ENCODE peak calls at places on chromosomes 6 and 20, in eight cellular contexts. P, V, A, G, T, Y, X and L are unnamed samples.

GRCh38 chr20:39885975-39886649 is 802.9 kb downstream of the MAFB start:
- DNase-seq in T (peak; percentile 88), P (peak; percentile 16), G (peak; percentile 86), A (peak; percentile 9), X (peak; percentile 94), Y (no peak), V (peak; percentile 58), L (peak; percentile 22)

GRCh38 chr6:14596410-14596809 is 478.8 kb downstream of the CD83 start:
- DNase-seq in A (no peak), Y (no peak), P (no peak), G (peak; percentile 60), T (peak; percentile 84), V (no peak), X (no peak), L (peak; percentile 14)

GRCh38 chr6:163706688-163707087 is 292.2 kb downstream of the QKI start:
- DNase-seq in T (no peak), Y (no peak), V (no peak), G (no peak), X (no peak), A (no peak), P (no peak), L (peak; percentile 12)

GRCh38 chr20:63844384-63845025 is 13.4 kb upstream of the ZBTB46 start:
- DNase-seq in V (no peak), P (no peak), X (no peak), T (no peak), Y (no peak), G (no peak), A (no peak), L (no peak)

GRCh38 chr6:109480993-109481480 is 2.0 kb downstream of the ZBTB24 start:
- DNase-seq in A (no peak), T (no peak), G (no peak), V (no peak), P (no peak), X (no peak), Y (no peak), L (no peak)

GRCh38 chr20:11799131-11799800 is 118.4 kb upstream of the BTBD3 start:
- DNase-seq in T (no peak), V (no peak), P (peak; percentile 48), G (no peak), Y (no peak), X (no peak), A (no peak), L (no peak)

GRCh38 chr20:3077618-3078134 is 6.3 kb downstream of the OXT start:
- DNase-seq in X (no peak), A (no peak), P (no peak), T (no peak), Y (no peak), G (no peak), V (no peak), L (no peak)

GRCh38 chr6:126618639-126619331 is 278.9 kb downstream of the CENPW start:
- DNase-seq in P (no peak), X (no peak), Y (no peak), A (no peak), G (peak; percentile 5), V (no peak), T (no peak), L (no peak)

GRCh38 chr20:52814371-52814770 is 157.8 kb upstream of the TSHZ2 start:
- DNase-seq in X (no peak), A (no peak), P (no peak), Y (no peak), G (no peak), T (no peak), V (no peak), L (no peak)

GRCh38 chr6:128630213-128630612 is 109.8 kb upstream of the PTPRK start:
- DNase-seq in P (peak; percentile 75), V (no peak), G (no peak), T (no peak), Y (no peak), X (no peak), A (no peak), L (peak; percentile 12)

GRCh38 chr6:6486595-6486994 is 101.9 kb upstream of the LY86 start:
- DNase-seq in X (no peak), A (no peak), G (no peak), Y (no peak), V (no peak), T (no peak), P (no peak), L (no peak)

GRCh38 chr6:151142676-151143075 is 97.1 kb upstream of the AKAP12 start:
- DNase-seq in T (no peak), Y (no peak), A (no peak), P (no peak), G (no peak), V (no peak), X (no peak), L (no peak)

GRCh38 chr6:145247677-145248419 is 487.5 kb downstream of the EPM2A start:
- DNase-seq in X (no peak), P (no peak), V (peak; percentile 10), T (peak; percentile 98), Y (no peak), G (peak; percentile 83), A (no peak), L (peak; percentile 80)

GRCh38 chr20:53425930-53426329 is 167.7 kb downstream of the ZNF217 start:
- DNase-seq in V (no peak), T (no peak), A (no peak), Y (no peak), G (no peak), X (no peak), P (no peak), L (no peak)

GRCh38 chr6:3844097-3844463 is 5.1 kb upstream of the FAM50B start:
- DNase-seq in G (no peak), A (no peak), V (no peak), P (no peak), X (no peak), T (peak; percentile 82), Y (no peak), L (peak; percentile 72)

GRCh38 chr6:3841711-3842565 is 7.2 kb upstream of the FAM50B start:
- DNase-seq in V (no peak), G (no peak), A (no peak), T (peak; percentile 80), Y (no peak), X (no peak), P (peak; percentile 62), L (peak; percentile 69)

GRCh38 chr6:3841066-3841454 is 8.1 kb upstream of the FAM50B start:
- DNase-seq in A (no peak), P (no peak), T (no peak), G (peak; percentile 25), X (no peak), Y (no peak), V (no peak), L (no peak)

GRCh38 chr6:3847521-3847920 is 1.7 kb upstream of the FAM50B start:
- DNase-seq in A (no peak), P (no peak), X (no peak), Y (no peak), G (no peak), T (peak; percentile 36), V (peak; percentile 36), L (no peak)

DNA sequence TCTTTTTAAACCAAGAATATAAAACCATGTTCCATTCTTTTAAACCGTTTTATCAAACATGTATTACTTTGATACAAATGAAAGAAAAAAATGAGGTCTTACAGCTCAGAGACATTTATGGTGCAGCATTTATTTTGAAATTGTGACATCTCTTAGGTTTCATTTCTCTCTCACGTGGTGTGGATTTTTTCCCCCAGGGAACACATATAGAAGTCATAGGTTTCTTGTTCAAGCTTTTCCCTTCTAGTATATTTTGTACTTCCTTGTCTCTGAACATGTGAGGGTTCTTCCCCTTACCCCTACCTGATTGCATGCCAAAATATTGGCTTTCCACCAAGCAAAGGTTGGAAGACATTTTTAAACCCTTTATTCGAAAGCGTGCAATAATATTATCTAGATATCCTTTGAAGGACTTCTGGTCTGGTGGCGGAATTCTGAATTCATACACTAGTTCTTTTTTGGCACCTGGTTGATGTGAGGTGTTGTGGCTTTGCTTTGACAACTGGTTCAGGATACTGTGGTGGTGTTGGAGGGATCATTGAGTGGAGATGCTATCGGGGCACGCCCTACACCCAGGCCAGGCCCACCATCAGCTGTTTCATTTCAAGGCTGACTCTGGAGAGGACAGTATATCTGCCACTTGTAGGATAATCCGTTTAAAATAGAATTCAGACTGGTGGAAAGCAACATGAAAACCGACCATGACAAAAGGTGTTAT is 5.6 kb upstream of the FAM50B start:
- DNase-seq in Y (no peak), G (no peak), X (no peak), A (no peak), V (no peak), P (no peak), T (no peak), L (no peak)
- H3K27ac ChIP-seq in Y (no peak overlapping the region), G (no peak overlapping the region), X (no peak overlapping the region), A (no peak overlapping the region), V (no peak overlapping the region), P (no peak overlapping the region), T (peak overlapping the region; percentile 96), L (no peak overlapping the region)

DNA sequence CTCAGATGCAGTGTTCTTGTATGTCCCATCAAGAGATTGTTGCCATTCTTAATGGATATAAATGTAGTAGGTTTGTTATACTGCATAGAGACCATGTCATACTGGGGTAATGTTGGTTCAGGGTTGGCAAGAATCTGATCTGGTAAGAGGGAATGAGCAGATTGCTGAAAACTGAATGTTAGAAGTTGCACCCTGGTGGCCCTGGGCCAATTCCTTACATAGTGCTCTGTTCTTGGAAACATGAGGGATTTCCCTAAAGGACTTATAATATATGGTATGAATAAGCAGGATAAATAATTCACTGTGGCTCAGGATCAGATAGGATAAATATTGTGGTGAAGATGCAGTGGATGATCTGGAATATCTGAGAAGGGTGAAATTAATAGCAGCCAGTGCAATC is 70.2 kb downstream of the ANKS1A start:
- DNase-seq in V (no peak), T (no peak), X (no peak), Y (no peak), P (no peak), A (no peak), G (no peak), L (no peak)
- TF ChIP-seq CTCF in V (no peak), T (no peak), X (no peak), Y (no peak), P (no peak), A (no peak), G (no peak), L (no peak)

DNA sequence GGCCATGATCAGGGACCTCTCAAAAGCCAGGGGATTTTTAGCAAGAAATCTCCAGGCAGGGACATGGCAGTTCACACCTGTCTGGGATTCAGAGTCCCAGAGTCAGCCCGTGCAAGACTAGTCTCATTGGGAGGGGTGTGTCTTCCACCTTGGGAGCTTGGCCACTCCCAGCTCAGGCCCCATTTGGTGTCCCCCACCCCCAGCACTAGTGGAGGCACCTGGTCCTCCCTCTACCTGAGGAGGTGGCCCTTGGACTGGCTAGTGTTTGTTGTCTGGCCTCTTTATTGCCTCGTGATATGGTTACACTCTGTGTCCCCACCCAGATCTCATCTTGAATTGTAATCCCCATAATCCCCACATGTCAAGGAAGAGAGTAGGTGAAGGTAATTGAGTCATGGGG is 140.8 kb upstream of the PHACTR3 start:
- DNase-seq in X (no peak), T (no peak), G (no peak), P (no peak), A (no peak), Y (no peak), V (no peak), L (no peak)
- H3K27ac ChIP-seq in X (no peak overlapping the region), T (no peak overlapping the region), G (no peak overlapping the region), P (no peak overlapping the region), A (no peak overlapping the region), Y (no peak overlapping the region), V (no peak overlapping the region), L (no peak overlapping the region)

DNA sequence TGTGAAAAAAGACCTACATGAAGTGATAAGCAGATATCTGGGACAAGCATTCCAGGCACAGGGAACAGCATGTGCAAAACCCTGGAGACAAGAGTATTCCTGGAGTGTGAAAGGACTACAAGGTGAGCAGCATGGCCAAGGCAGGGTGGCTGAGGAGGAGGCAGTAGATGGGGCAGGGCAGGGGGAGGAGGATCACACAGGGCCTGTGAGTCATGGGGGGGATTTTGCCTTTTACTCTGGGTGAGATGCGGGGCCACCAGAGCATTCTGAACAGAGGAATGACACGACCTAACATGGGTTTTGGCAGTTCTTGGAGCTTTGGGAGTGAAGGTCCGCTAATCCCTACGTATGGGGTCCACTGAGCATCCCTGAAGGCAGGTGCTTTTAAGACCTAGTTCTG is 69.8 kb upstream of the CCN6 start:
- DNase-seq in V (no peak), Y (no peak), A (no peak), G (no peak), X (no peak), T (no peak), P (no peak), L (no peak)
- TF ChIP-seq CTCF in V (no peak), Y (no peak), A (no peak), G (no peak), X (no peak), T (no peak), P (no peak), L (no peak)